ENCODE peak calls at places on chromosomes 5 and 9, in nine cellular contexts. O is tibial artery, S is IMR-90, G is colonic mucosa, K is breast epithelium, R is SJSA1, M is sigmoid colon, I is HCT116, Q is pancreas. C is an unnamed sample.

GRCh38 chr5:151072234-151073025 is 8.4 kb downstream of the TNIP1 start:
- DNase-seq in Q (no peak), S (peak; percentile 84), O (no peak), G (no peak), M (no peak), I (no peak), R (peak; percentile 90), K (no peak), C (no peak)

GRCh38 chr5:181217111-181217804 is 5.8 kb upstream of the TRIM41 start:
- DNase-seq in M (peak; percentile 80), I (no peak), S (peak; percentile 55), Q (no peak), R (peak; percentile 78), K (no peak), G (peak; percentile 57), O (peak; percentile 51), C (peak; percentile 43)

GRCh38 chr5:10133830-10134229 is 115.9 kb downstream of the ATPSCKMT start:
- DNase-seq in R (no peak), M (no peak), I (no peak), Q (no peak), S (peak; percentile 16), G (no peak), K (no peak), O (no peak), C (no peak)

GRCh38 chr9:122030357-122030756 is 62.8 kb downstream of the TTLL11 start:
- DNase-seq in O (no peak), R (no peak), K (no peak), G (no peak), I (no peak), M (no peak), S (no peak), Q (no peak), C (no peak)

GRCh38 chr9:15499108-15499507 is 11.7 kb downstream of the PSIP1 start:
- DNase-seq in G (no peak), O (no peak), Q (no peak), S (no peak), I (no peak), R (no peak), K (no peak), M (no peak), C (no peak)

GRCh38 chr5:39605966-39606591 is 181.3 kb upstream of the DAB2 start:
- DNase-seq in R (no peak), O (no peak), G (no peak), S (peak; percentile 36), K (no peak), Q (no peak), M (no peak), I (no peak), C (no peak)

GRCh38 chr5:128491291-128491690 is 46.8 kb downstream of the FBN2 start:
- DNase-seq in O (no peak), K (no peak), S (peak; percentile 23), Q (no peak), R (no peak), G (no peak), I (no peak), M (no peak), C (no peak)

GRCh38 chr9:15492485-15493150 is 18.2 kb downstream of the PSIP1 start:
- DNase-seq in S (no peak), M (no peak), O (no peak), R (no peak), K (no peak), G (no peak), I (no peak), Q (no peak), C (no peak)

GRCh38 chr5:21681906-21682305 is 1171.2 kb downstream of the CDH12 start:
- DNase-seq in I (no peak), Q (no peak), O (no peak), S (no peak), R (no peak), G (no peak), M (no peak), K (no peak), C (no peak)

GRCh38 chr5:21678526-21678925 is 1174.6 kb downstream of the CDH12 start:
- DNase-seq in R (no peak), M (no peak), I (no peak), G (no peak), S (no peak), O (no peak), Q (no peak), K (no peak), C (no peak)

GRCh38 chr5:21685016-21685415 is 1168.1 kb downstream of the CDH12 start:
- DNase-seq in O (no peak), Q (no peak), R (no peak), I (no peak), G (no peak), K (no peak), S (no peak), M (no peak), C (no peak)

GRCh38 chr5:21680196-21680595 is 1172.9 kb downstream of the CDH12 start:
- DNase-seq in O (no peak), S (peak; percentile 93), K (no peak), Q (no peak), I (no peak), M (no peak), R (no peak), G (no peak), C (no peak)

GRCh38 chr5:21680661-21681060 is 1172.5 kb downstream of the CDH12 start:
- DNase-seq in M (no peak), R (no peak), K (no peak), G (no peak), S (peak; percentile 35), Q (no peak), O (no peak), I (no peak), C (no peak)
- H3K27ac ChIP-seq in M (no peak overlapping the region), R (no peak overlapping the region), K (no peak overlapping the region), G (no peak overlapping the region), S (peak overlapping the region; percentile 32), Q (no peak overlapping the region), O (no peak overlapping the region), I (no peak overlapping the region), C (no peak overlapping the region)

GRCh38 chr5:68222310-68222709 is 6.8 kb downstream of the PIK3R1 start:
- DNase-seq in G (peak; percentile 49), S (no peak), R (no peak), K (no peak), O (no peak), I (no peak), M (no peak), Q (no peak), C (no peak)

GRCh38 chr5:68220260-68220659 is 4.7 kb downstream of the PIK3R1 start:
- DNase-seq in O (no peak), G (no peak), I (no peak), R (no peak), M (no peak), Q (no peak), K (no peak), S (no peak), C (no peak)

GRCh38 chr5:68221488-68221887 is 5.9 kb downstream of the PIK3R1 start:
- DNase-seq in M (no peak), K (no peak), R (no peak), I (no peak), Q (no peak), O (no peak), S (no peak), G (no peak), C (no peak)

GRCh38 chr5:68222824-68223354 is 7.3 kb downstream of the PIK3R1 start:
- DNase-seq in S (no peak), I (no peak), O (no peak), G (no peak), K (no peak), R (no peak), Q (no peak), M (no peak), C (no peak)

DNA sequence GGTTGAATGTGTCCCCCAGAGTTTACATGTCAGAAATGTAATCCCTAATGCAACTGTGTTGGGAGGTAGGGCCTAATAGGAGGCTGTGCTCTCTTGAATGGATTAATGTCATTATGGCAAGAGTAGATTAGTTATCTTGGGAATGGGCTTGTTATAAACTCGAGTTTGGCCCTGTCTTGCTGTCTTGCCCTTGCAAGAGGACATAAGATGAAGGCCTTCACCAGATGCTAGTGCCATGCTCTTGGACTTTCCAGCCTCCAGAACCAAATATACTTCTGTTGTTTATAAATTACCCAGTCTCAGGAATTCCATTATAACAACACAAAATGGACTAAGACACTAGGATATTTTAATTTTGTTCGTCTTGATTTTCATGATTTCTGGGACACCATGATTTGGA is 5.4 kb downstream of the PIK3R1 start:
- DNase-seq in I (no peak), S (no peak), O (no peak), M (no peak), G (no peak), Q (no peak), K (no peak), R (no peak), C (no peak)
- H3K4me3 ChIP-seq in I (no peak overlapping the region), S (no peak overlapping the region), O (no peak overlapping the region), M (no peak overlapping the region), G (no peak overlapping the region), Q (no peak overlapping the region), K (no peak overlapping the region), R (no peak overlapping the region), C (no peak overlapping the region)

DNA sequence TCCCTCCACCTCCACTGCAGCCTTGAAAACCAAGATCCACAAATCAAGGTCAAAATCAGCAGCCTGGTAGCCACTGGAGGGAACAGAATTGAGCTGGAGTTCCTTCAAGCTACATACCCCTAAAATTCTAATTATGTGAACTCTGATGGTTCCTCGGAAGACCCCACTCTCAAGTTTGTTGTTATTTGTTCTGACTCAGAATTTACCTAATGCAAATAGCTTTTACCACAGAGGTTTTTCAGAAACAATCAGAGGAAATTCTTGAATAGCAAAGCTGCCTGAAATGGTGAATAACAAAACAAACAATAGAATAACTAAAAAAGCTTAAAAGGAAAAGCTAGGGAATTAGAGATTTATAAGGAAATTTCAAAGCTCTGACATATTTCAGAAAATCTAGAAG is 220.0 kb downstream of the CDH18 start:
- DNase-seq in Q (no peak), K (no peak), S (no peak), M (no peak), G (no peak), I (no peak), O (no peak), R (no peak), C (no peak)
- H3K27me3 ChIP-seq in Q (no peaks in the 10 kb centered on the region), K (no peaks in the 10 kb centered on the region), S (no peaks in the 10 kb centered on the region), M (no peaks in the 10 kb centered on the region), G (no peaks in the 10 kb centered on the region), I (no peaks in the 10 kb centered on the region), O (no peaks in the 10 kb centered on the region), R (no peaks in the 10 kb centered on the region), C (no peaks in the 10 kb centered on the region)

GRCh38 chr5:115543365-115543700 is 1.2 kb downstream of the FEM1C start:
- DNase-seq in G (peak; percentile 67), O (no peak), K (no peak), R (no peak), M (no peak), I (no peak), Q (no peak), S (no peak), C (no peak)
- H3K27ac ChIP-seq in G (peak overlapping the region; percentile 100), O (peak overlapping the region; percentile 100), K (peak overlapping the region; percentile 100), R (no peak overlapping the region), M (peak overlapping the region; percentile 99), I (no peak overlapping the region), Q (peak overlapping the region; percentile 99), S (peak overlapping the region; percentile 92), C (peak overlapping the region; percentile 87)

DNA sequence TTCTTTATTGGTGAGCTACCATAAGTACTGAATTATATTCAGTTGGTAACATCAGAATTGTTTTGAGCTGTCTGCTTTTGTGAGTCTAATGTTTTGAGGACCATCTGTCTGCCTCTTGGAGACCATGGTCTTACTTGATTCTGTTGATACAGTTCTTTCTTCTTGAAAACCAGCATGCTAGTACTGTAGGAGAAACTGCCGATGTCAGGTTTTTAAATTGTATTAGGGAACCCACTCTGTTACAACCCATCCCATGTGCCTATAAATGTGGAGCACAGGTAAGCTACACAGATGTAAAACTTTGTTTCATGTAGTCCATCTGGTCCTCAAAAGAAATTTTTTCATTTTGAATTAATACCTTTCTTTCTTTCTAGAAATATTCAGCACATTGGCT is 103.4 kb upstream of the DMRTA1 start:
- DNase-seq in M (no peak), G (no peak), R (no peak), S (no peak), O (no peak), I (no peak), K (no peak), Q (no peak), C (no peak)
- H3K4me3 ChIP-seq in M (no peak overlapping the region), G (no peak overlapping the region), R (no peak overlapping the region), S (no peak overlapping the region), O (no peak overlapping the region), I (no peak overlapping the region), K (no peak overlapping the region), Q (no peak overlapping the region), C (no peak overlapping the region)

C was measured in CD8-positive, alpha-beta T cell.